ENCODE peak calls at places on chromosomes 3 and 15, in ten cellular contexts. One of them, this sample, is unnamed.

GRCh38 chr3:53994986-53995385 is 103.3 kb upstream of the SELENOK start:
- DNase-seq in NCI-H774: no peak
- DNase-seq in cardiac muscle cell: no peak
- DNase-seq in neural crest cell: no peak
- DNase-seq in NB4: no peak
- DNase-seq in GM23338: no peak
- DNase-seq in GM20000: no peak
- DNase-seq in stimulated activated CD8-positive, alpha-beta memory T cell treated with anti-CD3 and anti-CD28 coated beads, Interleukin-15, amount 100 ng/mL, for 24 hours: no peak
- DNase-seq in mesothelial cell of epicardium: no peak
- DNase-seq in nephron progenitor cell: no peak
- DNase-seq in this sample: no peak

GRCh38 chr3:115396801-115397200 is 226.5 kb upstream of the GAP43 start:
- DNase-seq in GM23338: no peak
- DNase-seq in NB4: no peak
- DNase-seq in cardiac muscle cell: no peak
- DNase-seq in nephron progenitor cell: no peak
- DNase-seq in GM20000: no peak
- DNase-seq in neural crest cell: no peak
- DNase-seq in NCI-H774: no peak
- DNase-seq in stimulated activated CD8-positive, alpha-beta memory T cell treated with anti-CD3 and anti-CD28 coated beads, Interleukin-15, amount 100 ng/mL, for 24 hours: no peak
- DNase-seq in mesothelial cell of epicardium: no peak
- DNase-seq in this sample: no peak

GRCh38 chr3:153956621-153957020 is 164.6 kb upstream of the ARHGEF26 start:
- DNase-seq in nephron progenitor cell: no peak
- DNase-seq in mesothelial cell of epicardium: no peak
- DNase-seq in neural crest cell: no peak
- DNase-seq in NB4: no peak
- DNase-seq in stimulated activated CD8-positive, alpha-beta memory T cell treated with anti-CD3 and anti-CD28 coated beads, Interleukin-15, amount 100 ng/mL, for 24 hours: no peak
- DNase-seq in cardiac muscle cell: no peak
- DNase-seq in GM20000: no peak
- DNase-seq in NCI-H774: no peak
- DNase-seq in GM23338: peak
- DNase-seq in this sample: no peak

GRCh38 chr3:61483997-61484396 is 77.4 kb upstream of the PTPRG start:
- DNase-seq in NB4: no peak
- DNase-seq in stimulated activated CD8-positive, alpha-beta memory T cell treated with anti-CD3 and anti-CD28 coated beads, Interleukin-15, amount 100 ng/mL, for 24 hours: no peak
- DNase-seq in GM23338: no peak
- DNase-seq in NCI-H774: no peak
- DNase-seq in GM20000: no peak
- DNase-seq in nephron progenitor cell: no peak
- DNase-seq in mesothelial cell of epicardium: no peak
- DNase-seq in neural crest cell: no peak
- DNase-seq in cardiac muscle cell: no peak
- DNase-seq in this sample: no peak

GRCh38 chr3:120473896-120474675 is 23.3 kb upstream of the FSTL1 start:
- DNase-seq in neural crest cell: no peak
- DNase-seq in GM23338: no peak
- DNase-seq in nephron progenitor cell: no peak
- DNase-seq in NB4: no peak
- DNase-seq in stimulated activated CD8-positive, alpha-beta memory T cell treated with anti-CD3 and anti-CD28 coated beads, Interleukin-15, amount 100 ng/mL, for 24 hours: no peak
- DNase-seq in cardiac muscle cell: no peak
- DNase-seq in GM20000: no peak
- DNase-seq in NCI-H774: no peak
- DNase-seq in mesothelial cell of epicardium: no peak
- DNase-seq in this sample: no peak

GRCh38 chr3:24936574-24936973 is 441.9 kb upstream of the THRB start:
- DNase-seq in stimulated activated CD8-positive, alpha-beta memory T cell treated with anti-CD3 and anti-CD28 coated beads, Interleukin-15, amount 100 ng/mL, for 24 hours: no peak
- DNase-seq in nephron progenitor cell: no peak
- DNase-seq in GM23338: no peak
- DNase-seq in NB4: no peak
- DNase-seq in mesothelial cell of epicardium: no peak
- DNase-seq in NCI-H774: no peak
- DNase-seq in neural crest cell: no peak
- DNase-seq in GM20000: no peak
- DNase-seq in cardiac muscle cell: no peak
- DNase-seq in this sample: no peak

GRCh38 chr3:50554553-50554952 is 13.0 kb downstream of the C3orf18 start:
- DNase-seq in NB4: no peak
- DNase-seq in GM23338: no peak
- DNase-seq in stimulated activated CD8-positive, alpha-beta memory T cell treated with anti-CD3 and anti-CD28 coated beads, Interleukin-15, amount 100 ng/mL, for 24 hours: no peak
- DNase-seq in neural crest cell: no peak
- DNase-seq in GM20000: no peak
- DNase-seq in mesothelial cell of epicardium: no peak
- DNase-seq in nephron progenitor cell: no peak
- DNase-seq in NCI-H774: no peak
- DNase-seq in cardiac muscle cell: no peak
- DNase-seq in this sample: peak

GRCh38 chr3:131081224-131081623 is 54.5 kb downstream of the NEK11 start:
- DNase-seq in NB4: no peak
- DNase-seq in GM20000: no peak
- DNase-seq in stimulated activated CD8-positive, alpha-beta memory T cell treated with anti-CD3 and anti-CD28 coated beads, Interleukin-15, amount 100 ng/mL, for 24 hours: no peak
- DNase-seq in nephron progenitor cell: no peak
- DNase-seq in NCI-H774: no peak
- DNase-seq in cardiac muscle cell: no peak
- DNase-seq in neural crest cell: no peak
- DNase-seq in GM23338: no peak
- DNase-seq in mesothelial cell of epicardium: no peak
- DNase-seq in this sample: no peak

GRCh38 chr3:48528754-48529153 is 24.8 kb upstream of the SHISA5 start:
- DNase-seq in nephron progenitor cell: no peak
- DNase-seq in NB4: peak
- DNase-seq in cardiac muscle cell: no peak
- DNase-seq in stimulated activated CD8-positive, alpha-beta memory T cell treated with anti-CD3 and anti-CD28 coated beads, Interleukin-15, amount 100 ng/mL, for 24 hours: no peak
- DNase-seq in GM20000: no peak
- DNase-seq in GM23338: no peak
- DNase-seq in mesothelial cell of epicardium: no peak
- DNase-seq in NCI-H774: no peak
- DNase-seq in neural crest cell: no peak
- DNase-seq in this sample: no peak

GRCh38 chr15:78018968-78019644 is 58.4 kb downstream of the TBC1D2B start:
- DNase-seq in NB4: peak
- DNase-seq in NCI-H774: no peak
- DNase-seq in neural crest cell: no peak
- DNase-seq in nephron progenitor cell: no peak
- DNase-seq in GM20000: peak
- DNase-seq in GM23338: no peak
- DNase-seq in cardiac muscle cell: peak
- DNase-seq in mesothelial cell of epicardium: no peak
- DNase-seq in stimulated activated CD8-positive, alpha-beta memory T cell treated with anti-CD3 and anti-CD28 coated beads, Interleukin-15, amount 100 ng/mL, for 24 hours: no peak
- DNase-seq in this sample: no peak

GRCh38 chr3:31288641-31289100 is 244.1 kb upstream of the STT3B start:
- DNase-seq in mesothelial cell of epicardium: peak
- DNase-seq in stimulated activated CD8-positive, alpha-beta memory T cell treated with anti-CD3 and anti-CD28 coated beads, Interleukin-15, amount 100 ng/mL, for 24 hours: no peak
- DNase-seq in nephron progenitor cell: peak
- DNase-seq in NB4: peak
- DNase-seq in NCI-H774: no peak
- DNase-seq in neural crest cell: peak
- DNase-seq in cardiac muscle cell: no peak
- DNase-seq in GM23338: peak
- DNase-seq in GM20000: no peak
- DNase-seq in this sample: peak

GRCh38 chr3:195755391-195755790 is 34.6 kb downstream of the MUC20 start:
- DNase-seq in stimulated activated CD8-positive, alpha-beta memory T cell treated with anti-CD3 and anti-CD28 coated beads, Interleukin-15, amount 100 ng/mL, for 24 hours: no peak
- DNase-seq in neural crest cell: no peak
- DNase-seq in mesothelial cell of epicardium: no peak
- DNase-seq in GM20000: no peak
- DNase-seq in NB4: no peak
- DNase-seq in NCI-H774: no peak
- DNase-seq in nephron progenitor cell: no peak
- DNase-seq in GM23338: no peak
- DNase-seq in cardiac muscle cell: no peak
- DNase-seq in this sample: no peak

GRCh38 chr15:73075151-73075859 is 23.0 kb downstream of the NEO1 start:
- DNase-seq in nephron progenitor cell: no peak
- DNase-seq in mesothelial cell of epicardium: no peak
- DNase-seq in GM23338: no peak
- DNase-seq in NB4: no peak
- DNase-seq in stimulated activated CD8-positive, alpha-beta memory T cell treated with anti-CD3 and anti-CD28 coated beads, Interleukin-15, amount 100 ng/mL, for 24 hours: no peak
- DNase-seq in NCI-H774: no peak
- DNase-seq in neural crest cell: no peak
- DNase-seq in cardiac muscle cell: no peak
- DNase-seq in GM20000: no peak
- DNase-seq in this sample: peak

GRCh38 chr3:63015614-63016016 is 140.4 kb upstream of the CADPS start:
- DNase-seq in neural crest cell: peak
- DNase-seq in cardiac muscle cell: peak
- DNase-seq in NCI-H774: peak
- DNase-seq in stimulated activated CD8-positive, alpha-beta memory T cell treated with anti-CD3 and anti-CD28 coated beads, Interleukin-15, amount 100 ng/mL, for 24 hours: no peak
- DNase-seq in nephron progenitor cell: peak
- DNase-seq in NB4: peak
- DNase-seq in mesothelial cell of epicardium: no peak
- DNase-seq in GM20000: no peak
- DNase-seq in GM23338: peak
- DNase-seq in this sample: no peak

GRCh38 chr3:151430821-151431484 is 29.9 kb downstream of the IGSF10 start:
- DNase-seq in mesothelial cell of epicardium: no peak
- DNase-seq in neural crest cell: no peak
- DNase-seq in NCI-H774: no peak
- DNase-seq in cardiac muscle cell: no peak
- DNase-seq in GM23338: no peak
- DNase-seq in NB4: no peak
- DNase-seq in nephron progenitor cell: no peak
- DNase-seq in GM20000: no peak
- DNase-seq in stimulated activated CD8-positive, alpha-beta memory T cell treated with anti-CD3 and anti-CD28 coated beads, Interleukin-15, amount 100 ng/mL, for 24 hours: no peak
- DNase-seq in this sample: peak

GRCh38 chr3:179797192-179797591 is 144.4 kb downstream of the USP13 start:
- DNase-seq in GM23338: no peak
- DNase-seq in NB4: no peak
- DNase-seq in neural crest cell: no peak
- DNase-seq in cardiac muscle cell: no peak
- DNase-seq in GM20000: no peak
- DNase-seq in NCI-H774: no peak
- DNase-seq in nephron progenitor cell: no peak
- DNase-seq in stimulated activated CD8-positive, alpha-beta memory T cell treated with anti-CD3 and anti-CD28 coated beads, Interleukin-15, amount 100 ng/mL, for 24 hours: no peak
- DNase-seq in mesothelial cell of epicardium: no peak
- DNase-seq in this sample: no peak

GRCh38 chr3:57952208-57952631 is 56.0 kb upstream of the FLNB start:
- DNase-seq in NB4: no peak
- DNase-seq in GM23338: peak
- DNase-seq in cardiac muscle cell: peak
- DNase-seq in stimulated activated CD8-positive, alpha-beta memory T cell treated with anti-CD3 and anti-CD28 coated beads, Interleukin-15, amount 100 ng/mL, for 24 hours: no peak
- DNase-seq in nephron progenitor cell: peak
- DNase-seq in GM20000: no peak
- DNase-seq in NCI-H774: no peak
- DNase-seq in neural crest cell: no peak
- DNase-seq in mesothelial cell of epicardium: peak
- DNase-seq in this sample: peak

GRCh38 chr3:190574473-190574872 is 60.6 kb downstream of the IL1RAP start:
- DNase-seq in mesothelial cell of epicardium: no peak
- DNase-seq in GM23338: no peak
- DNase-seq in stimulated activated CD8-positive, alpha-beta memory T cell treated with anti-CD3 and anti-CD28 coated beads, Interleukin-15, amount 100 ng/mL, for 24 hours: no peak
- DNase-seq in GM20000: no peak
- DNase-seq in NB4: no peak
- DNase-seq in neural crest cell: no peak
- DNase-seq in NCI-H774: no peak
- DNase-seq in cardiac muscle cell: no peak
- DNase-seq in nephron progenitor cell: no peak
- DNase-seq in this sample: no peak

GRCh38 chr3:27758083-27758482 is 36.0 kb upstream of the EOMES start:
- DNase-seq in GM20000: no peak
- DNase-seq in NCI-H774: no peak
- DNase-seq in NB4: peak
- DNase-seq in mesothelial cell of epicardium: no peak
- DNase-seq in GM23338: no peak
- DNase-seq in neural crest cell: no peak
- DNase-seq in cardiac muscle cell: no peak
- DNase-seq in stimulated activated CD8-positive, alpha-beta memory T cell treated with anti-CD3 and anti-CD28 coated beads, Interleukin-15, amount 100 ng/mL, for 24 hours: no peak
- DNase-seq in nephron progenitor cell: no peak
- DNase-seq in this sample: peak

GRCh38 chr3:48962939-48963338 is 27.1 kb upstream of the P4HTM start:
- DNase-seq in GM23338: peak
- DNase-seq in nephron progenitor cell: no peak
- DNase-seq in NCI-H774: no peak
- DNase-seq in GM20000: no peak
- DNase-seq in stimulated activated CD8-positive, alpha-beta memory T cell treated with anti-CD3 and anti-CD28 coated beads, Interleukin-15, amount 100 ng/mL, for 24 hours: no peak
- DNase-seq in cardiac muscle cell: no peak
- DNase-seq in mesothelial cell of epicardium: no peak
- DNase-seq in neural crest cell: no peak
- DNase-seq in NB4: no peak
- DNase-seq in this sample: no peak

GRCh38 chr3:14319654-14320182 is 82.7 kb upstream of the SLC6A6 start:
- DNase-seq in mesothelial cell of epicardium: no peak
- DNase-seq in neural crest cell: peak
- DNase-seq in NB4: peak
- DNase-seq in GM23338: peak
- DNase-seq in stimulated activated CD8-positive, alpha-beta memory T cell treated with anti-CD3 and anti-CD28 coated beads, Interleukin-15, amount 100 ng/mL, for 24 hours: no peak
- DNase-seq in NCI-H774: no peak
- DNase-seq in nephron progenitor cell: peak
- DNase-seq in cardiac muscle cell: peak
- DNase-seq in GM20000: peak
- DNase-seq in this sample: peak